ENCODE peak calls at places on chromosomes 4 and X, in four cellular contexts. Q is stomach, P is GM12865, F is mesothelial cell of epicardium. U is an unnamed sample.

GRCh38 chr4:139839664-139840063 is 174.0 kb downstream of the MGST2 start:
- DNase-seq in Q (no peak), P (no peak), F (no peak), U (no peak)

GRCh38 chrX:78303086-78303485 is 24.3 kb downstream of the CYSLTR1 start:
- DNase-seq in Q (no peak), P (no peak), F (no peak), U (no peak)

GRCh38 chrX:119606508-119607389 is 525 bp upstream of the NKRF start:
- DNase-seq in Q (no peak), P (peak), F (no peak), U (peak)

GRCh38 chr4:144350706-144351105 is 210.2 kb upstream of the GYPA start:
- DNase-seq in Q (no peak), P (no peak), F (no peak), U (no peak)

GRCh38 chr4:14910411-14910810 is 91.9 kb upstream of the CPEB2 start:
- DNase-seq in Q (peak), P (no peak), F (no peak), U (no peak)

GRCh38 chr4:4780634-4781287 is 78.7 kb upstream of the MSX1 start:
- DNase-seq in Q (no peak), P (no peak), F (no peak), U (no peak)

GRCh38 chr4:41927761-41928499 is 7.3 kb upstream of the TMEM33 start:
- DNase-seq in Q (no peak), P (no peak), F (no peak), U (no peak)

GRCh38 chr4:65798498-65799127 is 128.3 kb upstream of the EPHA5 start:
- DNase-seq in Q (no peak), P (no peak), F (no peak), U (no peak)

GRCh38 chr4:185730849-185731608 is 81.0 kb downstream of the SORBS2 start:
- DNase-seq in Q (no peak), P (peak), F (no peak), U (no peak)
- TF ChIP-seq CTCF in Q (no peak), P (no peak), F (no peak), U (no peak)

DNA sequence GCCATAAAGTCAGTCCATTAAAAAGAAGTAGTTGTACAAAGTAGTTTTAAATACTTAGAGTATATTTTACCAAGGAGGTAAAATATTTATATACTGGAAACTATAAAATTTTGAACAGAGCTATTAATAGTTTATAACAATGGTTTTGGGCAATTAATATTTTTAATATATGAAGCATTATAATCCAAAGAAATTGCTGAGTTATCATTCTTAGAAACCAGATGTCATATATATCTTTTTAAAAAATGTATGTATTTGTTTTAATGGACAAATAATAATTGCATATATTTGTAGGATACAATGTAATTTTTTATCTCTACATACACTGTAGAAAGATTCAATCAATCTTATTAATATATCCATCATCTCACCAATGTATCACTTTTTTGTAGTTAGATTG is 207.8 kb downstream of the CXXC4 start:
- DNase-seq in Q (no peak), P (no peak), F (no peak), U (no peak)
- TF ChIP-seq CTCF in Q (no peak), P (no peak), F (no peak), U (no peak)

GRCh38 chr4:55176497-55176896 is 51.1 kb upstream of the KDR start:
- DNase-seq in Q (no peak), P (no peak), F (no peak), U (no peak)
- TF ChIP-seq CTCF in Q (no peak), P (no peak), F (no peak), U (no peak)

DNA sequence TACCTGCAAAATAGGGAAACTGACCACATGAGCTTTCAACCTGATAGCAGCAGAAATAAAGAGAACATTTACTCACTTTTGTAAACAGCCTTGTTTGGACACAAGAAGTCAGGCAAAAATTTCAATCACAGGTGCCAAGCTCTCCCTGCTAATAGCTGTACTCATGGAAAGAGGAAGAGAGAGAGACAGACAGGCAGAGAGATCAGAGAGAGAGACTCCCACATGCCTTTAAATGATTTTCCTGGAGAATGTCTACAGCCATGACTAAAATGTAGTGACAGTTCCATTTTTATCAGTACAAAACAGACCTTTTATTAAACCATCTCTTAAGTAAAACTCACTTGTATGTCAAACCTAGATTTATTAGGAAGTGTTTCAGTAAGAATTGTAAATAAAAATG is 752.9 kb downstream of the TRAM1L1 start:
- DNase-seq in Q (no peak), P (no peak), F (no peak), U (no peak)
- TF ChIP-seq CTCF in Q (no peak), P (no peak), F (no peak), U (no peak)

U was measured in GM13977.